ENCODE peak calls at places on chromosomes 6 and 20, in ten cellular contexts. T, K, Y, C, P, A, R, L, U and N are unnamed samples.
A peak's percentile ranks its signal among the peaks of the same experiment; 100 is the strongest.

GRCh38 chr6:126352514-126352913 is 12.6 kb downstream of the CENPW start:
- DNase-seq in R (no peak), L (no peak), T (no peak), Y (no peak), A (no peak), U (no peak), P (no peak), K (no peak), C (no peak), N (no peak)

GRCh38 chr6:158849899-158850806 is 31.0 kb upstream of the EZR start:
- DNase-seq in T (no peak), L (no peak), U (peak; percentile 84), C (peak; percentile 95), A (peak; percentile 70), K (peak; percentile 98), R (peak; percentile 85), Y (peak; percentile 24), P (peak; percentile 68), N (peak; percentile 16)

GRCh38 chr6:87731818-87732661 is 30.0 kb upstream of the AKIRIN2 start:
- DNase-seq in C (peak; percentile 94), K (peak; percentile 72), T (peak; percentile 95), P (peak; percentile 65), Y (peak; percentile 97), U (peak; percentile 99), R (peak; percentile 56), L (peak; percentile 85), A (peak; percentile 53), N (peak; percentile 93)

GRCh38 chr6:35259946-35260626 is 551 bp downstream of the ZNF76 start:
- DNase-seq in K (peak; percentile 60), T (peak; percentile 85), U (peak; percentile 51), R (peak; percentile 90), C (peak; percentile 23), Y (no peak), L (peak; percentile 64), P (peak; percentile 82), A (no peak), N (peak; percentile 71)

GRCh38 chr6:75296811-75297779 is 12.5 kb upstream of the TMEM30A start:
- DNase-seq in K (peak; percentile 49), Y (peak; percentile 43), P (no peak), A (no peak), R (no peak), L (no peak), T (no peak), U (peak; percentile 79), C (peak; percentile 75), N (peak; percentile 68)

GRCh38 chr6:36127462-36128016 is 2.8 kb upstream of the MAPK13 start:
- DNase-seq in U (peak; percentile 89), L (no peak), Y (no peak), A (peak; percentile 41), T (peak; percentile 73), R (no peak), P (no peak), C (peak; percentile 94), K (peak; percentile 34), N (no peak)

GRCh38 chr6:111988926-111989325 is 65.0 kb upstream of the CCN6 start:
- DNase-seq in Y (no peak), T (no peak), L (no peak), R (no peak), A (no peak), U (no peak), K (no peak), P (no peak), C (no peak), N (no peak)

GRCh38 chr20:42113236-42113635 is 495.1 kb upstream of the CHD6 start:
- DNase-seq in T (no peak), R (no peak), L (no peak), K (no peak), U (no peak), P (no peak), C (no peak), A (no peak), Y (no peak), N (no peak)

GRCh38 chr20:37907677-37908397 is 4.9 kb downstream of the VSTM2L start:
- DNase-seq in P (no peak), Y (no peak), R (no peak), C (peak; percentile 72), T (no peak), U (peak; percentile 73), A (peak; percentile 38), K (no peak), L (no peak), N (peak; percentile 40)

GRCh38 chr6:169490409-169490708 is 211.5 kb downstream of the WDR27 start:
- DNase-seq in A (no peak), R (no peak), L (no peak), U (no peak), K (no peak), T (no peak), P (no peak), C (no peak), Y (no peak), N (no peak)

GRCh38 chr20:840858-841567 is 7.5 kb downstream of the FAM110A start:
- DNase-seq in L (no peak), C (no peak), P (peak; percentile 51), Y (no peak), A (no peak), R (peak; percentile 54), K (no peak), T (no peak), U (no peak), N (no peak)

GRCh38 chr6:87617405-87617804 is 27.5 kb downstream of the ORC3 start:
- DNase-seq in C (no peak), U (no peak), P (no peak), L (no peak), A (no peak), R (no peak), Y (no peak), T (no peak), K (no peak), N (no peak)

GRCh38 chr6:163729127-163729872 is 314.8 kb downstream of the QKI start:
- DNase-seq in K (no peak), L (no peak), U (no peak), Y (no peak), T (no peak), R (peak; percentile 23), C (no peak), A (no peak), P (no peak), N (no peak)

GRCh38 chr20:16216227-16217210 is 356.7 kb downstream of the KIF16B start:
- DNase-seq in A (no peak), P (no peak), U (no peak), T (no peak), Y (no peak), L (no peak), K (peak; percentile 47), R (no peak), C (no peak), N (no peak)

GRCh38 chr20:57947421-57948176 is 237.8 kb upstream of the PMEPA1 start:
- DNase-seq in P (no peak), L (no peak), A (peak; percentile 94), U (no peak), Y (no peak), T (no peak), K (no peak), C (peak; percentile 39), R (no peak), N (no peak)

GRCh38 chr20:61510778-61511330 is 258.8 kb downstream of the CDH4 start:
- DNase-seq in T (no peak), U (no peak), L (no peak), P (peak; percentile 40), K (no peak), R (no peak), C (no peak), Y (no peak), A (no peak), N (no peak)

GRCh38 chr6:77609106-77609505 is 43.7 kb upstream of the MEI4 start:
- DNase-seq in U (no peak), R (no peak), Y (no peak), L (no peak), A (no peak), C (no peak), T (no peak), P (no peak), K (no peak), N (no peak)

GRCh38 chr6:29975561-29975907 is 33.2 kb downstream of the HLA-A start:
- DNase-seq in P (no peak), R (no peak), C (no peak), U (no peak), L (no peak), K (no peak), A (no peak), T (no peak), Y (no peak), N (no peak)

GRCh38 chr6:42243046-42243445 is 25.4 kb upstream of the MRPS10 start:
- DNase-seq in R (no peak), A (no peak), T (no peak), K (no peak), Y (no peak), U (no peak), P (no peak), L (no peak), C (no peak), N (no peak)

GRCh38 chr6:163485388-163485851 is 70.9 kb downstream of the QKI start:
- DNase-seq in K (no peak), U (peak; percentile 57), Y (no peak), T (no peak), R (no peak), L (no peak), C (peak; percentile 11), A (no peak), P (no peak), N (no peak)

GRCh38 chr6:55774542-55775318 is 100.7 kb downstream of the BMP5 start:
- DNase-seq in A (no peak), K (no peak), Y (no peak), P (no peak), U (no peak), L (no peak), C (no peak), R (no peak), T (no peak), N (no peak)

GRCh38 chr20:62900692-62901584 is 25.4 kb downstream of the DIDO1 start:
- DNase-seq in A (no peak), Y (no peak), K (peak; percentile 55), U (peak; percentile 10), T (no peak), P (peak; percentile 22), R (peak; percentile 43), C (no peak), L (no peak), N (peak; percentile 63)

GRCh38 chr6:53532942-53533341 is 12.0 kb downstream of the GCLC start:
- DNase-seq in L (no peak), Y (no peak), P (no peak), T (no peak), A (no peak), C (no peak), U (no peak), R (no peak), K (no peak), N (no peak)

GRCh38 chr6:10297825-10298224 is 117.0 kb downstream of the TFAP2A start:
- DNase-seq in U (peak; percentile 3), T (no peak), L (no peak), K (no peak), C (no peak), A (no peak), R (no peak), P (no peak), Y (peak; percentile 57), N (no peak)

GRCh38 chr6:113011803-113012202 is 664.7 kb downstream of the RFPL4B start:
- DNase-seq in Y (no peak), A (no peak), P (no peak), R (no peak), T (no peak), C (peak; percentile 36), U (peak; percentile 87), L (no peak), K (no peak), N (no peak)